ENCODE peak calls at places on chromosomes 6 and 20, in seven cellular contexts. U is Caki2; T is AG20443; I is left ventricle myocardium inferior; N is activated CD4-positive, CD25-positive, alpha-beta regulatory T cell treated with anti-CD3 and anti-CD28 coated beads, Interleukin-2, amount 50 U/mL, for 72 hours; E is Daoy; Q is midbrain. V is an unnamed sample.

GRCh38 chr20:5657190-5657872 is 92.9 kb upstream of the SHLD1 start:
- DNase-seq in U (peak; percentile 82), T (peak; percentile 74), I (peak; percentile 20), N (no peak), E (peak; percentile 63), Q (peak; percentile 12), V (peak; percentile 77)

GRCh38 chr20:53001502-53002301 is 29.5 kb downstream of the TSHZ2 start:
- DNase-seq in U (no peak), T (no peak), I (no peak), N (peak; percentile 31), E (no peak), Q (no peak), V (no peak)

GRCh38 chr6:13226071-13226470 is 102.3 kb downstream of the TBC1D7 start:
- DNase-seq in U (no peak), T (no peak), I (no peak), N (no peak), E (no peak), Q (no peak), V (no peak)

GRCh38 chr20:4038047-4038459 is 22.7 kb upstream of the RNF24 start:
- DNase-seq in U (peak; percentile 41), T (peak; percentile 91), I (peak; percentile 68), N (peak; percentile 72), E (peak; percentile 83), Q (peak; percentile 46), V (peak; percentile 64)

GRCh38 chr20:6632187-6632586 is 135.3 kb upstream of the BMP2 start:
- DNase-seq in U (peak; percentile 70), T (no peak), I (peak; percentile 27), N (no peak), E (peak; percentile 41), Q (no peak), V (peak; percentile 80)

GRCh38 chr6:164023535-164023934 is 609.0 kb downstream of the QKI start:
- DNase-seq in U (no peak), T (no peak), I (no peak), N (no peak), E (no peak), Q (no peak), V (no peak)

GRCh38 chr6:18117136-18117535 is 5.3 kb downstream of the NHLRC1 start:
- DNase-seq in U (no peak), T (no peak), I (no peak), N (no peak), E (no peak), Q (no peak), V (no peak)

GRCh38 chr6:118889163-118889562 is 4.8 kb upstream of the ASF1A start:
- DNase-seq in U (no peak), T (no peak), I (no peak), N (no peak), E (no peak), Q (no peak), V (no peak)

GRCh38 chr6:43317968-43318367 is 9.3 kb upstream of the CRIP3 start:
- DNase-seq in U (no peak), T (no peak), I (no peak), N (no peak), E (no peak), Q (no peak), V (no peak)

GRCh38 chr20:54122189-54122588 is 51.6 kb downstream of the CYP24A1 start:
- DNase-seq in U (peak; percentile 92), T (no peak), I (no peak), N (no peak), E (peak; percentile 31), Q (no peak), V (peak; percentile 61)

GRCh38 chr6:97187951-97188350 is 95.1 kb downstream of the MMS22L start:
- DNase-seq in U (no peak), T (no peak), I (no peak), N (no peak), E (no peak), Q (no peak), V (no peak)

GRCh38 chr6:14734416-14735340 is 511.2 kb upstream of the JARID2 start:
- DNase-seq in U (peak; percentile 20), T (peak; percentile 51), I (no peak), N (no peak), E (peak; percentile 84), Q (no peak), V (peak; percentile 42)

GRCh38 chr6:22752522-22752921 is 183.2 kb downstream of the HDGFL1 start:
- DNase-seq in U (no peak), T (no peak), I (no peak), N (no peak), E (no peak), Q (no peak), V (no peak)

V was measured in kidney glomerular epithelial cell.